ENCODE peak calls at places on chromosomes 11 and 22, in eight cellular contexts. One of them, this sample, is unnamed.

GRCh38 chr22:30251661-30252226 is 5.2 kb upstream of the LIF start:
- DNase-seq in aorta: no peak
- DNase-seq in CD8-positive, alpha-beta memory T cell: no peak
- DNase-seq in esophagus muscularis mucosa: no peak
- DNase-seq in vagina: no peak
- DNase-seq in pancreas: no peak
- DNase-seq in upper lobe of right lung: no peak
- DNase-seq in sigmoid colon: no peak
- DNase-seq in this sample: no peak

GRCh38 chr22:46040471-46041465 is 63.8 kb upstream of the WNT7B start:
- DNase-seq in sigmoid colon: peak
- DNase-seq in CD8-positive, alpha-beta memory T cell: no peak
- DNase-seq in vagina: no peak
- DNase-seq in esophagus muscularis mucosa: no peak
- DNase-seq in aorta: no peak
- DNase-seq in pancreas: no peak
- DNase-seq in upper lobe of right lung: peak
- DNase-seq in this sample: no peak

GRCh38 chr11:68014157-68014965 is 4.2 kb downstream of the ALDH3B1 start:
- DNase-seq in sigmoid colon: peak
- DNase-seq in pancreas: no peak
- DNase-seq in aorta: peak
- DNase-seq in CD8-positive, alpha-beta memory T cell: no peak
- DNase-seq in esophagus muscularis mucosa: no peak
- DNase-seq in vagina: no peak
- DNase-seq in upper lobe of right lung: peak
- DNase-seq in this sample: no peak

GRCh38 chr22:28801845-28802594 is 1.7 kb upstream of the XBP1 start:
- DNase-seq in upper lobe of right lung: no peak
- DNase-seq in esophagus muscularis mucosa: no peak
- DNase-seq in aorta: no peak
- DNase-seq in sigmoid colon: no peak
- DNase-seq in vagina: no peak
- DNase-seq in pancreas: peak
- DNase-seq in CD8-positive, alpha-beta memory T cell: no peak
- DNase-seq in this sample: no peak

GRCh38 chr11:45110562-45110961 is 35.9 kb upstream of the PRDM11 start:
- DNase-seq in sigmoid colon: peak
- DNase-seq in esophagus muscularis mucosa: peak
- DNase-seq in CD8-positive, alpha-beta memory T cell: no peak
- DNase-seq in vagina: peak
- DNase-seq in pancreas: no peak
- DNase-seq in upper lobe of right lung: no peak
- DNase-seq in aorta: no peak
- DNase-seq in this sample: no peak

GRCh38 chr11:67119577-67120391 is 721 bp downstream of the KDM2A start:
- DNase-seq in CD8-positive, alpha-beta memory T cell: no peak
- DNase-seq in pancreas: peak
- DNase-seq in sigmoid colon: peak
- DNase-seq in aorta: no peak
- DNase-seq in esophagus muscularis mucosa: no peak
- DNase-seq in upper lobe of right lung: peak
- DNase-seq in vagina: no peak
- DNase-seq in this sample: no peak

GRCh38 chr11:2912498-2912897 is 16.7 kb downstream of the PHLDA2 start:
- DNase-seq in aorta: peak
- DNase-seq in esophagus muscularis mucosa: no peak
- DNase-seq in upper lobe of right lung: peak
- DNase-seq in vagina: no peak
- DNase-seq in pancreas: peak
- DNase-seq in CD8-positive, alpha-beta memory T cell: no peak
- DNase-seq in sigmoid colon: no peak
- DNase-seq in this sample: no peak

GRCh38 chr11:69916806-69917387 is 97.7 kb upstream of the FGF3 start:
- DNase-seq in CD8-positive, alpha-beta memory T cell: no peak
- DNase-seq in aorta: peak
- DNase-seq in upper lobe of right lung: no peak
- DNase-seq in sigmoid colon: no peak
- DNase-seq in vagina: no peak
- DNase-seq in pancreas: no peak
- DNase-seq in esophagus muscularis mucosa: no peak
- DNase-seq in this sample: no peak

GRCh38 chr11:20029193-20029592 is 131.1 kb downstream of the DBX1 start:
- DNase-seq in sigmoid colon: no peak
- DNase-seq in CD8-positive, alpha-beta memory T cell: no peak
- DNase-seq in aorta: no peak
- DNase-seq in pancreas: no peak
- DNase-seq in esophagus muscularis mucosa: no peak
- DNase-seq in vagina: no peak
- DNase-seq in upper lobe of right lung: no peak
- DNase-seq in this sample: no peak

GRCh38 chr22:23753371-23753770 is 854 bp downstream of the VPREB3 start:
- DNase-seq in pancreas: no peak
- DNase-seq in esophagus muscularis mucosa: no peak
- DNase-seq in CD8-positive, alpha-beta memory T cell: no peak
- DNase-seq in upper lobe of right lung: no peak
- DNase-seq in aorta: no peak
- DNase-seq in sigmoid colon: no peak
- DNase-seq in vagina: no peak
- DNase-seq in this sample: no peak

GRCh38 chr11:1825039-1825740 is 9.6 kb upstream of the SYT8 start:
- DNase-seq in esophagus muscularis mucosa: no peak
- DNase-seq in aorta: peak
- DNase-seq in upper lobe of right lung: peak
- DNase-seq in CD8-positive, alpha-beta memory T cell: no peak
- DNase-seq in sigmoid colon: no peak
- DNase-seq in pancreas: peak
- DNase-seq in vagina: no peak
- DNase-seq in this sample: no peak

GRCh38 chr11:9646324-9646723 is 17.6 kb upstream of the SWAP70 start:
- DNase-seq in upper lobe of right lung: no peak
- DNase-seq in CD8-positive, alpha-beta memory T cell: no peak
- DNase-seq in sigmoid colon: no peak
- DNase-seq in aorta: no peak
- DNase-seq in pancreas: no peak
- DNase-seq in vagina: no peak
- DNase-seq in esophagus muscularis mucosa: no peak
- DNase-seq in this sample: no peak

GRCh38 chr11:100805509-100806199 is 118.6 kb downstream of the ARHGAP42 start:
- DNase-seq in vagina: no peak
- DNase-seq in pancreas: no peak
- DNase-seq in esophagus muscularis mucosa: no peak
- DNase-seq in sigmoid colon: no peak
- DNase-seq in CD8-positive, alpha-beta memory T cell: no peak
- DNase-seq in upper lobe of right lung: no peak
- DNase-seq in aorta: no peak
- DNase-seq in this sample: no peak

GRCh38 chr22:22463855-22464540 is 44.5 kb downstream of the ZNF280B start:
- DNase-seq in vagina: no peak
- DNase-seq in esophagus muscularis mucosa: no peak
- DNase-seq in aorta: no peak
- DNase-seq in sigmoid colon: no peak
- DNase-seq in pancreas: peak
- DNase-seq in CD8-positive, alpha-beta memory T cell: peak
- DNase-seq in upper lobe of right lung: no peak
- DNase-seq in this sample: peak

GRCh38 chr22:22753526-22754267 is 109.3 kb downstream of the GGTLC2 start:
- DNase-seq in upper lobe of right lung: no peak
- DNase-seq in aorta: peak
- DNase-seq in vagina: peak
- DNase-seq in pancreas: peak
- DNase-seq in sigmoid colon: no peak
- DNase-seq in CD8-positive, alpha-beta memory T cell: peak
- DNase-seq in esophagus muscularis mucosa: no peak
- DNase-seq in this sample: peak

GRCh38 chr11:64607381-64608259 is 16.6 kb downstream of the SLC22A12 start:
- DNase-seq in upper lobe of right lung: no peak
- DNase-seq in sigmoid colon: no peak
- DNase-seq in esophagus muscularis mucosa: no peak
- DNase-seq in aorta: no peak
- DNase-seq in vagina: no peak
- DNase-seq in CD8-positive, alpha-beta memory T cell: no peak
- DNase-seq in pancreas: no peak
- DNase-seq in this sample: no peak

GRCh38 chr22:31439805-31440204 is 40.4 kb downstream of the DRG1 start:
- DNase-seq in aorta: no peak
- DNase-seq in CD8-positive, alpha-beta memory T cell: no peak
- DNase-seq in upper lobe of right lung: no peak
- DNase-seq in esophagus muscularis mucosa: no peak
- DNase-seq in vagina: no peak
- DNase-seq in sigmoid colon: no peak
- DNase-seq in pancreas: no peak
- DNase-seq in this sample: no peak

DNA sequence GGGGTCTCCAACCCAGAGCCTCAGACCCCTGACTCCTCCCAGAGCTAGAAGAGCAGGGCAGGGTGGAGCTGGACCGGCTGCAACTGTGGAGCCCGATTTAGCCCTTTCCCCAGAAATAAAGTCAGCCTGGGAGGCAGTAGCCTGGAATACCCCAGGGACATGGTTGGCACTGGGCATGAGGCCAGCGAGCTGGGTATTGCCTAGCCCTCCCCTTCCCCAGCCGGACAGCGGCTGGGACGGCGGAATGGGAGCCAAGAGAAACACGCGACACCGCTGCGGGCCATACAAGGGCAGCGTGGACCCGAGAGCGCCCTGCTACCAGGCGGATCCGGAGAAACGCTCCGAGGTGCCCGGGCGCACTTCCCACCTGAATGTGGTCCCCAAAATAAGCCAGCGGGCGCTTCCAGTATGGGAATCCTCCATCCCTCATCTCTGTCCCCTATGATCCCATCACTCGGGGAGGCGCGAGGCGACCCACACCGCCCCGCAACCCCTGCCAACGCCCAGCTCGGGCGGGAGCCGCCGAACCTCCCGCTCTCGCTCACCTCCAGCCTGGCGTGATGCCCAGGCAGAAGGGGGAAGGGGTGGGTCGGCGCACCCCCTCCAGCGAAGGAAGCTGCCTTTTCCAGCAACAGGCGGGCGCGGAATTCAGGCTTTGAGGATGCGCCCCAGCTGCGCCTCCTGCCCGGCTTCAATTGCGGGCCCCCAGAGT is 757 bp downstream of the MCAM start:
- DNase-seq in aorta: peak
- DNase-seq in esophagus muscularis mucosa: no peak
- DNase-seq in pancreas: peak
- DNase-seq in vagina: no peak
- DNase-seq in upper lobe of right lung: peak
- DNase-seq in CD8-positive, alpha-beta memory T cell: no peak
- DNase-seq in sigmoid colon: peak
- DNase-seq in this sample: peak
- H3K27ac ChIP-seq in aorta: peak
- H3K27ac ChIP-seq in esophagus muscularis mucosa: peak
- H3K27ac ChIP-seq in pancreas: no peak
- H3K27ac ChIP-seq in vagina: peak
- H3K27ac ChIP-seq in upper lobe of right lung: peak
- H3K27ac ChIP-seq in CD8-positive, alpha-beta memory T cell: no peak
- H3K27ac ChIP-seq in sigmoid colon: peak
- H3K27ac ChIP-seq in this sample: peak

DNA sequence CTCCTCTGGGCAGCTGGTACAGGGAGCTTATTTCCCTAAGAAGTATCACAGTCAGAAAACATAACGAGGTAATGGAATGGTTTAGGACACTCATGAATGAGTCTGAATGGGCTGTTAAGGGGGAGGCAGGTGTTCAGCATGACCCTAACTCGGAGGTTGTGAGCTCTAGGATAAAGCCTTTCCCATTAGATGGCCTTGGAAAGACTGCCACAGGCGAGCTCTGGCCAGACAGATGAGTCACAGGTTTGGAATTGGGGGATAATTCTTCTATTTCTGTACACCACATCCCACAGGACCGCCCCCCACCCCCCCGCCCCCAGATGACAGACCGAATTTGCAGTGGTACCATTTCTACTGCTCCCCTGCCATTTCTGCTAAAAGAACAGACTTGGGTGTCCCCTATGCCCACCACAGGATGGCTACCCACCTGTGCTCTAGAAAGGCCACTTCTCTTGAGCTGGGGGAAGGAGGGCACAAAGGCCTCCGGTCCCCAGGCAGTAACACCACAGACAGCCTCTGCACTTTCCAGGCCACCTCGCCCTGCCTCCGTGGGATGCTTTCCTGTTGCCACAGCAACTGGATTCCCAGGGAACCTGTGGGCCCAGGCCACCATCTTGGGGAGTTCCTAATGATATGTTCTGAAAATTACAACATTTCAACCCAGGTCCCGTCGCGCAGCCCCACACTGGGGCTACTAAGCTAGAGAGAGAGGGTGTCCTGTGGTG is 76.7 kb downstream of the TRIM29 start:
- DNase-seq in esophagus muscularis mucosa: peak
- DNase-seq in vagina: peak
- DNase-seq in sigmoid colon: no peak
- DNase-seq in upper lobe of right lung: no peak
- DNase-seq in CD8-positive, alpha-beta memory T cell: no peak
- DNase-seq in pancreas: no peak
- DNase-seq in aorta: no peak
- DNase-seq in this sample: no peak
- H3K27ac ChIP-seq in esophagus muscularis mucosa: no peak
- H3K27ac ChIP-seq in vagina: no peak
- H3K27ac ChIP-seq in sigmoid colon: no peak
- H3K27ac ChIP-seq in upper lobe of right lung: no peak
- H3K27ac ChIP-seq in CD8-positive, alpha-beta memory T cell: no peak
- H3K27ac ChIP-seq in pancreas: no peak
- H3K27ac ChIP-seq in aorta: no peak
- H3K27ac ChIP-seq in this sample: no peak

DNA sequence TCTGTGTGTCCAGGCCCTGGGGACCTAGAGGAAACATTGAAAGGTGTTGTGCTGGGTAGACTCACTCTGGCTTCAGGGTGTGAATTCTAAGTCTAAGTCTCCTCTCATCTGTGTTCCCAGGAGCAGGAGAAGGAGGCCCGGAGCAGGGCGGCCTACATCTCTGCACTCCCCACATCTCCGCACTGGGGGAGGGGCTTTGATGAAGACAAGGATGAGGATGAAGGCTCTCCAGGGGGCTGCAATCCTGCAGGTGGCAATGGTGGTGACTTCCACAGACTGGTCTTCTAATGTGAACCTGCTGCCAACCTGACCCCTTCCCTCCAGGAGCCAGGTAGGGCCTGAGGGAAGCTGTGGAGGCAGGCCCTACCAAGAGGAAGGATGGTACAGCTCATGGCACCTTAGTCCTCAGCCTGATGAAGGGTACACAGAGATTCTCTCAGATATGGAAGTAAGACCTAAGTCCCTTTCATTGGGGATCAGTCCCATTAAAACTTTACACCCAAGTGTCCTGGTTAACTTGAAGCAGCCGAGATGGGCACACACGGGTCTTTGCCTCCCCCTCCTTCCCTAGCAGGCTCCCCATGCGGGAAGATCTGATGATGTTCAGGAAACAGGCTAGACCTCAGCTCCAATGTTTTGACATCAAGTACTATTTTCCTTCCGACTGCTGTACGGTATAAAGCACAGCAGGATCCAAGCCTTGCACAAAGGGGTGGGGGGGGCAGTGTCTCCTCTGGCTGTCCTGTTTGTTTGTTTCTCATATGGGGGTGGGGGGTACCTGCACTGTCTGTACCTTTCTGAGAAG is 25.0 kb downstream of the USP35 start:
- DNase-seq in CD8-positive, alpha-beta memory T cell: no peak
- DNase-seq in esophagus muscularis mucosa: no peak
- DNase-seq in sigmoid colon: peak
- DNase-seq in aorta: no peak
- DNase-seq in upper lobe of right lung: no peak
- DNase-seq in pancreas: no peak
- DNase-seq in vagina: no peak
- DNase-seq in this sample: no peak
- H3K27ac ChIP-seq in CD8-positive, alpha-beta memory T cell: no peak
- H3K27ac ChIP-seq in esophagus muscularis mucosa: no peak
- H3K27ac ChIP-seq in sigmoid colon: no peak
- H3K27ac ChIP-seq in aorta: no peak
- H3K27ac ChIP-seq in upper lobe of right lung: no peak
- H3K27ac ChIP-seq in pancreas: no peak
- H3K27ac ChIP-seq in vagina: no peak
- H3K27ac ChIP-seq in this sample: no peak

GRCh38 chr22:19882446-19883381 is 28.0 kb upstream of the GNB1L start:
- DNase-seq in vagina: no peak
- DNase-seq in CD8-positive, alpha-beta memory T cell: no peak
- DNase-seq in aorta: peak
- DNase-seq in sigmoid colon: peak
- DNase-seq in upper lobe of right lung: peak
- DNase-seq in esophagus muscularis mucosa: no peak
- DNase-seq in pancreas: no peak
- DNase-seq in this sample: no peak
- H3K27ac ChIP-seq in vagina: no peak
- H3K27ac ChIP-seq in CD8-positive, alpha-beta memory T cell: no peak
- H3K27ac ChIP-seq in aorta: no peak
- H3K27ac ChIP-seq in sigmoid colon: peak
- H3K27ac ChIP-seq in upper lobe of right lung: no peak
- H3K27ac ChIP-seq in esophagus muscularis mucosa: peak
- H3K27ac ChIP-seq in pancreas: no peak
- H3K27ac ChIP-seq in this sample: no peak

This sample was measured in caudate nucleus.